ENCODE peak calls at places on chromosomes 12 and 14, in eight cellular contexts. F, O, E, A, S, K, I and Q are unnamed samples.

GRCh38 chr14:23557946-23558345 is 1.9 kb downstream of the THTPA start:
- DNase-seq in F (no peak), O (no peak), E (no peak), A (no peak), S (no peak), K (no peak), I (no peak), Q (no peak)

GRCh38 chr14:82447586-82447985 is 913.9 kb upstream of the SEL1L start:
- DNase-seq in F (no peak), O (no peak), E (no peak), A (no peak), S (peak; percentile 52), K (no peak), I (no peak), Q (no peak)

GRCh38 chr14:88825078-88825458 is 617 bp downstream of the TTC8 start:
- DNase-seq in F (no peak), O (no peak), E (no peak), A (no peak), S (no peak), K (no peak), I (no peak), Q (no peak)

GRCh38 chr12:3622732-3623690 is 129.9 kb downstream of the CRACR2A start:
- DNase-seq in F (no peak), O (no peak), E (no peak), A (no peak), S (no peak), K (peak; percentile 3), I (no peak), Q (no peak)

GRCh38 chr12:111757361-111758119 is 9.2 kb upstream of the ALDH2 start:
- DNase-seq in F (peak; percentile 30), O (peak; percentile 67), E (peak; percentile 66), A (peak; percentile 70), S (peak; percentile 32), K (peak; percentile 77), I (peak; percentile 81), Q (peak; percentile 64)

GRCh38 chr14:98507269-98507668 is 764.7 kb downstream of the BCL11B start:
- DNase-seq in F (no peak), O (no peak), E (no peak), A (no peak), S (no peak), K (no peak), I (no peak), Q (no peak)

GRCh38 chr14:92253381-92253894 is 69.5 kb upstream of the SLC24A4 start:
- DNase-seq in F (no peak), O (no peak), E (peak; percentile 23), A (no peak), S (peak; percentile 45), K (no peak), I (no peak), Q (no peak)

GRCh38 chr12:31248815-31249214 is 77.1 kb downstream of the SINHCAF start:
- DNase-seq in F (no peak), O (no peak), E (no peak), A (no peak), S (no peak), K (no peak), I (no peak), Q (no peak)

GRCh38 chr14:51953996-51954395 is 35.4 kb upstream of the RTRAF start:
- DNase-seq in F (no peak), O (no peak), E (no peak), A (no peak), S (no peak), K (no peak), I (no peak), Q (no peak)

DNA sequence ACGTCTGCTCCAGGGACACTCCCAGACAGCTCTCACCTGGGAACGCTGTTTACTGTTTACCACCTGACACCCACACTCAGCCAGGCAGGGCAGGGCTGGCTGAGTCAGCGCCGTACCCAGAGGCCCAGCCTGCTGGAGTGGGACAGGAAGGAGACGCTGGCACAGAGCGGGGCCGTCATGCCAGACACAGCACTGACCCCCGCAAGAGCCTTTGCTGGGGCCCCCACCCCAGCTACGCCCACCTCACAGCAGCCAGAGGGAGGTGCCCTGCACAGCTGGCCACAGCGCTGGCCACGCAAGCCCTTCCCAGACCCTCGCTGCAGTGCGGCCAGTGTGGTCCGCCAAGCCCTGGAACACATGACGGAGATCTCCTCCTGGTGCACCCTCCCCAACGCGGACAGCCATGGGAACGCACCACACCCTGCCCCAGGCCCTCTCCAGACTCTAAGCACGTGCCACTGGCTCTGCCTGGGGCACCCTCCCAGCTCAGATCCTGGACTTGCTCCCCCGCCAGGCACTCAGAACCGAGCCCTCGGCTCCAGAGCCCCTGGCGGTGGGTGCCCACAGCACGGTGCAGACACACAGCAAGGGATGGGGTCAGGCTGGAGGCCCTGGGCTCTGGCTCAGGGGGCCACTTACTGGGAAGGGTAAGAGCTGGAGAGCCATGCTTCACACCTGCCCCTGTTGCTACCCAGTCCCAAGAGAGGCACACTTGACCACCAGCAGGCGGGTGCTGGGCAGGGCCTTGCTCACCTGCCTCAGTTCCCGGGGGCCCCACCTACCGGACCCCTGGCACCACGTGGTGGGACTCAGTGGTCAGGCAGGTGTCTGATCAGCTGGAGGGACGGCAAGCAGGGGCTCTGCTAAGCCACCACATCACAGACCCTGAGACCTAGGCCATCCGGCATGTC is 5.6 kb downstream of the AHNAK2 start:
- DNase-seq in F (no peak), O (no peak), E (no peak), A (peak; percentile 89), S (no peak), K (no peak), I (peak; percentile 89), Q (no peak)
- H3K4me3 ChIP-seq in F (no peak overlapping the region), O (no peak overlapping the region), E (no peak overlapping the region), A (peak overlapping the region; percentile 1), S (no peak overlapping the region), K (no peak overlapping the region), I (no peak overlapping the region), Q (no peak overlapping the region)

GRCh38 chr12:85949253-85949652 is 75.2 kb downstream of the NTS start:
- DNase-seq in F (no peak), O (no peak), E (no peak), A (no peak), S (peak; percentile 4), K (no peak), I (no peak), Q (no peak)

GRCh38 chr12:85951823-85952222 is 77.7 kb downstream of the NTS start:
- DNase-seq in F (no peak), O (no peak), E (no peak), A (no peak), S (no peak), K (peak; percentile 2), I (no peak), Q (peak; percentile 34)

GRCh38 chr12:85955127-85955526 is 81.0 kb downstream of the NTS start:
- DNase-seq in F (no peak), O (no peak), E (no peak), A (no peak), S (no peak), K (no peak), I (no peak), Q (peak; percentile 6)
- TF ChIP-seq CTCF in F (no peak), O (peak; percentile 48), E (no peak), A (no peak), S (peak; percentile 35), K (no peak), I (no peak), Q (no peak)

GRCh38 chr12:24750263-24750662 is 198.6 kb downstream of the BCAT1 start:
- DNase-seq in F (no peak), O (no peak), E (no peak), A (no peak), S (peak; percentile 71), K (no peak), I (no peak), Q (no peak)
- H3K4me3 ChIP-seq in F (no peak overlapping the region), O (no peak overlapping the region), E (no peak overlapping the region), A (no peak overlapping the region), S (no peak overlapping the region), K (no peak overlapping the region), I (no peak overlapping the region), Q (no peak overlapping the region)

DNA sequence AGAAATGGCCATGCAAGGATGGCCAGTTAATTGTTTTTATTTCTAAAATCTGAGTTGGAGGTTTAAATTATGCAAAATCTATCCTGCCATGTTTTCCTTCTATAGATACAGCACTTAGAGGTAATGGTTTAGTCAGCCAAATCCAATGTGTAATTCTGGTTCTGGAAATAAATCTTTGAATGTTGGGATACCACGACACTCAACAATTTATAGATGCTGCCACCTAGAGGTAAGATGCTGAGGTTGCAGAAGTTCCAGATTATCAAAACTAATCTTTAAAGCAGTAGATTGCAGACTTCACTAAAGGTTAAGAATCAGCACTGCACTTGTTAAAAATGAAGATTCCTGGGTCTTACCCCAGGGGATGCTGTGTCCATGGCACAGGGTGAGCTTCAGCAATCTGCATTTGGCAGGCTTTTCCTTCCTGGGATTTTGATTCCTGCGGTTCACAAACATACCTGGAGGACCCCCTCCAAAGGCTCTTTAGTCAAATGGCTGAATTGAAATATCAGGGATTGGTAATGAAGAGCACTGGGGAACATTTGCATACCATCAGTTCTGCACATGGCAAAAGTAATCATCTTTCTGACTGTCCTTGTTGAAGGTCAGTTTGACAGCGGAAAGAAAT is 53.4 kb upstream of the ANO4 start:
- DNase-seq in F (no peak), O (no peak), E (peak; percentile 20), A (no peak), S (peak; percentile 36), K (peak; percentile 24), I (peak; percentile 52), Q (peak; percentile 8)
- TF ChIP-seq CTCF in F (peak; percentile 58), O (peak; percentile 54), E (peak; percentile 70), A (peak; percentile 43), S (peak; percentile 81), K (peak; percentile 66), I (peak; percentile 67), Q (peak; percentile 68)